ENCODE peak calls at places on chromosome 1, in five cellular contexts. Y is CD8-positive, alpha-beta T cell; Q is tibial artery; D is hepatocyte; P is cardiac muscle cell. J is an unnamed sample.

GRCh38 chr1:1434131-1434811 is 1.2 kb upstream of the VWA1 start:
- DNase-seq in Y (no peak), Q (peak), D (no peak), P (peak), J (peak)

GRCh38 chr1:80384960-80385359 is 1378.4 kb upstream of the ADGRL4 start:
- DNase-seq in Y (no peak), Q (no peak), D (no peak), P (no peak), J (no peak)

GRCh38 chr1:32891241-32891570 is 4.9 kb downstream of the HPCA start:
- DNase-seq in Y (no peak), Q (no peak), D (no peak), P (no peak), J (peak)

GRCh38 chr1:11990303-11991032 is 10.2 kb downstream of the MFN2 start:
- DNase-seq in Y (no peak), Q (no peak), D (no peak), P (peak), J (no peak)

GRCh38 chr1:38308780-38309179 is 262.2 kb upstream of the POU3F1 start:
- DNase-seq in Y (no peak), Q (no peak), D (peak), P (peak), J (peak)

GRCh38 chr1:19063122-19063521 is 106.6 kb upstream of the IFFO2 start:
- DNase-seq in Y (no peak), Q (no peak), D (no peak), P (no peak), J (no peak)

GRCh38 chr1:53043271-53043670 is 18.7 kb upstream of the PODN start:
- DNase-seq in Y (no peak), Q (no peak), D (no peak), P (no peak), J (peak)

GRCh38 chr1:86430376-86430775 is 6.4 kb downstream of the CLCA2 start:
- DNase-seq in Y (no peak), Q (no peak), D (no peak), P (no peak), J (no peak)

GRCh38 chr1:60732977-60733401 is 349.4 kb upstream of the NFIA start:
- DNase-seq in Y (no peak), Q (no peak), D (no peak), P (no peak), J (no peak)

GRCh38 chr1:27233677-27234053 is 767 bp upstream of the WDTC1 start:
- DNase-seq in Y (peak), Q (no peak), D (no peak), P (no peak), J (no peak)

GRCh38 chr1:2430592-2430973 is 18.2 kb upstream of the PEX10 start:
- DNase-seq in Y (no peak), Q (no peak), D (no peak), P (no peak), J (no peak)

GRCh38 chr1:147890177-147890790 is 12.3 kb upstream of the GJA8 start:
- DNase-seq in Y (peak), Q (peak), D (peak), P (peak), J (peak)

GRCh38 chr1:228760962-228761361 is 25.7 kb downstream of the RHOU start:
- DNase-seq in Y (no peak), Q (no peak), D (no peak), P (no peak), J (no peak)

GRCh38 chr1:111127923-111128643 is 11.8 kb downstream of the DRAM2 start:
- DNase-seq in Y (no peak), Q (no peak), D (no peak), P (no peak), J (no peak)

GRCh38 chr1:22258696-22259095 is 115.8 kb upstream of the WNT4 start:
- DNase-seq in Y (no peak), Q (no peak), D (no peak), P (no peak), J (no peak)

GRCh38 chr1:160806784-160807183 is 10.8 kb downstream of the LY9 start:
- DNase-seq in Y (no peak), Q (no peak), D (no peak), P (no peak), J (no peak)

GRCh38 chr1:65434760-65435159 is 14.3 kb downstream of the LEPR start:
- DNase-seq in Y (no peak), Q (no peak), D (no peak), P (no peak), J (no peak)

GRCh38 chr1:2335721-2336475 is 55.5 kb downstream of the MORN1 start:
- DNase-seq in Y (no peak), Q (no peak), D (no peak), P (no peak), J (no peak)

DNA sequence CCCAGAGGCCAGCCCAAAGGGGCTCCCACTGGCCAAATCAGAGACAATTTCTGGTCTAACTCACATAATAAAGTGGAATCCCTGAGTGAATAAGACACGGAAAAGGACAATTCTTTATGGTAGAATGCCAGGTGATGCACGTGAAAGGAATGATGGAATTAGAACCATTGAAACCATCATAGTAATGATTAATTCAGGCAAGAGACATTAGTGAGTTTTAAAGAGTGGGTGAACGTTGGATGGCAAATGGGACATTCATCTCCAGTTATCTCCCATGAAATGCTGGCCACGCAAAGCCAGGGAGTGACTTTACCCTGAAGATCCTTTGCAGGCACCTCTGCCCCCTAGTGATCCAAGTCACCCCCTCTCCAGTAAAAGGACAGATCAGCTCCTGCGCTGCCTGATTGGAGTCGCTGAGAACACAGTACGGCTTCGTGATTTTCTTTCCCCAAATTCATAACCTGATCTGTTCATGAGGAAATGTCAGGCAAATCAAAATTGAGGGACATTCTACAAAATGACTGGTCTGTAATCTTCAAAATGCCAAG is 87.5 kb downstream of the AJAP1 start:
- DNase-seq in Y (no peak), Q (no peak), D (no peak), P (no peak), J (no peak)
- H3K27ac ChIP-seq in Y (no peak), Q (no peak), D (no peak), P (no peak), J (no peak)

GRCh38 chr1:153542956-153543737 is 2.4 kb upstream of the S100A5 start:
- DNase-seq in Y (no peak), Q (peak), D (no peak), P (no peak), J (no peak)

GRCh38 chr1:153539395-153540093 is 1.2 kb downstream of the S100A5 start:
- DNase-seq in Y (no peak), Q (no peak), D (no peak), P (no peak), J (no peak)

GRCh38 chr1:153540394-153541361 is at the start of gene S100A5:
- DNase-seq in Y (peak), Q (no peak), D (no peak), P (no peak), J (peak)

GRCh38 chr1:153543738-153544135 is 1.9 kb downstream of the S100A4 start:
- DNase-seq in Y (no peak), Q (peak), D (no peak), P (no peak), J (no peak)

GRCh38 chr1:153541641-153542569 is 1.2 kb upstream of the S100A5 start:
- DNase-seq in Y (no peak), Q (peak), D (no peak), P (no peak), J (no peak)
- H3K27ac ChIP-seq in Y (peak), Q (peak), D (peak), P (no peak), J (no peak)

DNA sequence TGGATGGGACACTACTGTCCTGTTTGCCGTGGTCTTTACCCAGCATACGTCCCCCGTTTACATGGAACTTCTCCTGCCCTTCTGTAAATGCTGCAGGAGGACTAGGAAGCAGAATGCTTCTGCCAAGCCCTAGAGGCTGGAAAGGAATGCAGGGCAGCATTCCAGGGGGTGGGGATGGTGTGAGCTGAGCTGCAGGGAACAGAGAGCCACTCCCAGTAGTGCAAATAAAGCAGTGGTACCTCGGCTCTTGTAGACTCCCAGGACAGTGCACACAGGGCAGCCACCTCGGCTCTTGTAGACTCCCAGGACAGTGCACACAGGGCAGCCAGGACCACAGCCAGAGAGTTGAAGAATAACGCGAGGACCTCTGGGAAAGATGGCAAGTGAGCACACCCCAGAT is 35.4 kb downstream of the PTPRU start:
- DNase-seq in Y (no peak), Q (peak), D (peak), P (peak), J (peak)
- H3K27ac ChIP-seq in Y (no peak), Q (peak), D (peak), P (peak), J (no peak)

GRCh38 chr1:109391161-109391556 is 6.6 kb downstream of the SORT1 start:
- DNase-seq in Y (no peak), Q (no peak), D (no peak), P (no peak), J (peak)
- H3K27ac ChIP-seq in Y (no peak), Q (peak), D (peak), P (peak), J (peak)

DNA sequence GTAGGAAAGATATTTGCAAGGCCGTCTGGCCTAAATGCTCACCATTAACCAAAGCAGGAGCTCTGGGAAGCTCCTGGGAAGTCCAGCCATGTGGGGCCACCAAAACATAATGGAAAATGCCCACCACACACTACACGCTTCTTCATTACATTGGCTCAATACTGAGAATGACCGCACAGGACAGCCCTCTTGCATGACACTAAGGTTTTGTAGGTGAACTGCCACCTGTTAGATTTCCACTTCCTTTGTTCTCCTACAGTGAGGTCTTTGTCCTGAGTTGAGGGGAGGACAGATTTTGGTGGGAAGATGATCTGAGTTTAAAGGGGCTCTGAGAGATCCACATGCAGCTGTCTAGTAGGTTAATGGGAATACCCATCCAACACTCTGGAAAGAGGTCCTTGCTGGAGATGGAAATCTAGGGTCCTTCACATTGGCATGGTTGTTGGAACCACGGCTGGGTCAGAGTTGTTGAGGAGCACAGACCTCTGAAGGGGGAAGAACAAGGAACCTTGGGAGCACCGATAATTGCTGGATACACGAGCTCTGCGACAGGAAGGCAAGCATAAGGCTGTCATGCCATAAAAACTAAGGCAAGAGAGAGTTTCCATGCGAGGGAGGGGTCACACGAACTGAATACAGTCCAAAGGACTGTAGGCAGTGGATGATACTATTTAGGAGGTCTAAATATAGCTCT is 105.4 kb upstream of the IRF2BP2 start:
- DNase-seq in Y (no peak), Q (no peak), D (no peak), P (no peak), J (no peak)
- H3K27ac ChIP-seq in Y (no peak), Q (peak), D (peak), P (no peak), J (no peak)

GRCh38 chr1:165915480-165916395 is 88.3 kb downstream of the UCK2 start:
- DNase-seq in Y (no peak), Q (no peak), D (no peak), P (no peak), J (no peak)

GRCh38 chr1:165912638-165913037 is 85.2 kb downstream of the UCK2 start:
- DNase-seq in Y (no peak), Q (no peak), D (no peak), P (no peak), J (no peak)

GRCh38 chr1:165910764-165911421 is 83.5 kb downstream of the UCK2 start:
- DNase-seq in Y (no peak), Q (peak), D (peak), P (no peak), J (no peak)

GRCh38 chr1:165914136-165914798 is 86.9 kb downstream of the UCK2 start:
- DNase-seq in Y (peak), Q (peak), D (peak), P (peak), J (peak)

DNA sequence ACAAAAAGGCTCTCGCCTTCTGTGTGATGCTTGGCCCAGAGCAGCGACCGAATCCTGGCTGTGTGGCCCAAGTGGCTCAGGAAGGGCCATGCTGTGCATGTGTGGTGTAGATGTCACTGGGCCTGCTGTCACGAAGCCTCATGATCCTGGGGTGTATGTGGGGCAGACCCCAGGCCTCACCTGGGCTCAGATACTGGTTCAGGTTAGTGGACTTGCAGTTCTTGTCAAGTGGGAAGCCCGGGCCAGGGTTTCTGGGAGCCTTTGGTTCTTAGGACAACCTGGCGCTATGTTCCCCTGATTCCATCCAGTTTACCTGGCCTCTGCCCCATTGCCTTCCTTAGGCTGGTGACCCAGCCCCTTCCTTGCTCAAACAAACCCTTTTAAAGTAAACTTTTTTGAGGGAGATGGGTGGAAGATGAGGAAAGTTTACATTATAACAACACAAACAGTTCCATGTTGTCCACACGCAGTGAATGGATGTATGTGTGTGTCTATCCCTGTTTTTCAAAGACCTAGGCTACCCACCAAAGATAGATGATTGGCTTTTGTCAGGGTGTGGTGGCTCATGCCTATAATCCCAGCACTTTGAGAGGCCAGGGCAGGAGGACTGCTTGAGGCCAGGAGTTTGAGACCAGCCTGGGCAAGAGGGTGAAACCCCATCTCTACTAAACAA is 84.3 kb downstream of the UCK2 start:
- DNase-seq in Y (no peak), Q (no peak), D (no peak), P (no peak), J (no peak)
- H3K27ac ChIP-seq in Y (no peak), Q (no peak), D (peak), P (no peak), J (no peak)

DNA sequence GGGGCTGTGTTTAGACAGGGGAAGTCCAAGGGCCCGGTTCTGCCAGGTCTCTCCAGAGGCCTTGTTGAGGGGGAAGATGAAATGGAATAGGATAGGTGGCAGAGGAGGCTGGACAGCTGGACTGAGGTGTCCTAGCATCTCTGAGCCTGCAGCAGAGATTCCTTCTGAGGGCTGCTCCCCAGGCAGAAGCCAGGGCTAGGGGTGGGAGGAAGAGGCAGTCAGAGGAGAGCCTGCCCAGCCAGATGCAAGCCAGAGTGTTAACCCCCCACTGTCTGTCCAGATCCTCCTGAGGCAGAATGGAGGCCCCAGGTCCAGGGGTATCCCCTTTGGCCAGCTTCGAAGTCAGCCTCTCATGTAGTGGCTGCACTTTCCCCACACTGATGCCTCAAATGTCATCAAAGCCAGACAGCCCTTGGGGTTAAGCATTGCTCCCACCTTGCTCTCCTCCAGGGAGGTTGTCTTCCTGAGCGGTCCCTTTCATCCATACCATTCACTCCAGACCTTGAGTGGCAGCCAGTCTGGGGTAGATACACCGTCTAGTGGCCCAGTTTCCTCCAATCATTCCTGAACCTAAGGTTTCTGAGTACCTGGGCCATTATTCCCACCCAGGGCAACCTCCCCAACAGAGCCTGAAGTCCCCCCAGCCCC is 1.7 kb downstream of the CSF1 start:
- DNase-seq in Y (no peak), Q (no peak), D (no peak), P (no peak), J (no peak)
- H3K27ac ChIP-seq in Y (no peak), Q (peak), D (no peak), P (no peak), J (no peak)

J was measured in astrocyte.